ENCODE peak calls at places on chromosomes 6 and 20, in four cellular contexts. R is K562, K is GM12878, A is HepG2. Q is an unnamed sample.
A peak's percentile ranks its signal among the peaks of the same experiment; 100 is the strongest.

GRCh38 chr20:60695223-60695622 is 556.8 kb upstream of the CDH4 start:
- DNase-seq in A (no peak), R (peak; percentile 16), K (no peak), Q (no peak)

GRCh38 chr20:52622086-52622485 is 350.1 kb upstream of the TSHZ2 start:
- DNase-seq in K (no peak), R (no peak), A (no peak), Q (no peak)

GRCh38 chr20:25738198-25738597 is 41.5 kb upstream of the ZNF337 start:
- DNase-seq in R (no peak), K (no peak), A (no peak), Q (no peak)

GRCh38 chr6:125913864-125914351 is 42.7 kb upstream of the HINT3 start:
- DNase-seq in A (no peak), K (no peak), R (peak; percentile 20), Q (peak; percentile 60)

GRCh38 chr6:17305219-17306001 is 24.2 kb downstream of the RBM24 start:
- DNase-seq in R (peak; percentile 16), A (no peak), K (no peak), Q (no peak)

GRCh38 chr20:62434098-62434497 is 6.8 kb upstream of the RBBP8NL start:
- DNase-seq in A (no peak), K (no peak), R (no peak), Q (no peak)

GRCh38 chr20:8951136-8951535 is 117.8 kb upstream of the PLCB4 start:
- DNase-seq in K (no peak), A (no peak), R (no peak), Q (no peak)

GRCh38 chr6:16148498-16148897 is 19.6 kb downstream of the MYLIP start:
- DNase-seq in R (no peak), A (peak; percentile 32), K (no peak), Q (no peak)

GRCh38 chr6:38725414-38726183 is 10.5 kb downstream of the DNAH8 start:
- DNase-seq in A (no peak), R (peak; percentile 46), K (peak; percentile 16), Q (no peak)

GRCh38 chr20:57627972-57628650 is 7.9 kb upstream of the ZBP1 start:
- DNase-seq in R (no peak), K (no peak), A (no peak), Q (no peak)

GRCh38 chr20:11921326-11921725 is 3.6 kb downstream of the BTBD3 start:
- DNase-seq in R (no peak), A (no peak), K (no peak), Q (no peak)

GRCh38 chr6:68639826-68640505 is 4.9 kb downstream of the ADGRB3 start:
- DNase-seq in K (no peak), R (peak; percentile 66), A (no peak), Q (no peak)

GRCh38 chr20:61042501-61043385 is 209.3 kb upstream of the CDH4 start:
- DNase-seq in A (no peak), R (peak; percentile 1), K (no peak), Q (no peak)

GRCh38 chr6:104558746-104559145 is 301.0 kb downstream of the HACE1 start:
- DNase-seq in A (no peak), K (no peak), R (no peak), Q (no peak)

GRCh38 chr6:130788954-130789353 is 38.3 kb upstream of the SMLR1 start:
- DNase-seq in A (peak; percentile 44), R (no peak), K (no peak), Q (peak; percentile 20)

GRCh38 chr20:10225439-10226080 is 6.9 kb downstream of the SNAP25 start:
- DNase-seq in A (peak; percentile 54), K (no peak), R (peak; percentile 31), Q (peak; percentile 22)

GRCh38 chr6:22025468-22026159 is 271.2 kb downstream of the PRL start:
- DNase-seq in R (peak; percentile 97), K (peak; percentile 76), A (no peak), Q (no peak)

GRCh38 chr6:133340557-133340956 is 99.4 kb downstream of the EYA4 start:
- DNase-seq in K (no peak), A (no peak), R (no peak), Q (peak; percentile 41)

GRCh38 chr6:16224409-16224808 is 14.0 kb upstream of the GMPR start:
- DNase-seq in A (no peak), R (peak; percentile 86), K (no peak), Q (no peak)

GRCh38 chr6:152471459-152472070 is 165.6 kb downstream of the SYNE1 start:
- DNase-seq in A (no peak), R (no peak), K (no peak), Q (peak; percentile 25)

GRCh38 chr6:111759836-111760785 is 113.1 kb downstream of the FYN start:
- DNase-seq in A (no peak), K (no peak), R (no peak), Q (no peak)

GRCh38 chr6:149467265-149467664 is 17.5 kb downstream of the ZC3H12D start:
- DNase-seq in R (no peak), A (no peak), K (no peak), Q (no peak)

GRCh38 chr6:159969204-159969912 is 476 bp downstream of the IGF2R start:
- DNase-seq in A (no peak), K (no peak), R (peak; percentile 60), Q (peak; percentile 41)

DNA sequence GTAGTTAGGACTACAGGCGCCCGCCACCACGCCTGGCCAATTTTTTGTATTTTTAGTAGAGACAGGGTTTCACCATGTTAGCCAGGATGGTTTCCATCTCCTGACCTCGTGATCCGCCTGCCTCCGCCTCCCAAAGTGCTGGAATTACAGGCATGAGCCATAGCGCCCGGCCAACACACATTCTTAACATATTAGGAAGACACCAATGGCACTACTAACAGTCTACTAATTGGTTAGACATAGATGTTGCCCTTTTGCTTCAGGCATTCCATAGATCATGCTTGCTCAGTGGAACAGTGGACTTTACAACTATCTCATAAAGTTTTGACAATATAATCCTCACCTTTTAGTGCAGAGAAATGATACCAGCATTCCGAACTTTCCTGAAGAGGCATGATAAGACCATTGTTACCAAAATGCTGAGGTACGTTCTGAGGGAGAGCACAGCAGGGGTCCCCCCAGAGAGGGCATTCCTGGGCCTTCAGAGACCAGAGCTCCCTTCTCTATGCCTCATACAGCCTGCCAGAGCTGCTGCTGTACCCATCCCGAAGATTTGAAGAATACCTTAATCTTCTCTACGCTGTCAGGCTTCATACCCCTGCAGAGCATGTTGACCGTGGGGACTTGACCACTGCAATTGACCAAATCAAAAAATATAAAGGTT is 89.4 kb downstream of the ECT2L start:
- DNase-seq in K (no peak), A (no peak), R (no peak), Q (no peak)
- TF ChIP-seq FOXK2 in K (no peak), A (no peak), R (no peak), Q (no peak)

GRCh38 chr20:41061155-41061554 is 32.5 kb downstream of the TOP1 start:
- DNase-seq in A (no peak), R (no peak), K (no peak), Q (no peak)

GRCh38 chr20:41055679-41056078 is 27.1 kb downstream of the TOP1 start:
- DNase-seq in A (no peak), R (no peak), K (no peak), Q (no peak)

GRCh38 chr20:41058674-41059008 is 30.0 kb downstream of the TOP1 start:
- DNase-seq in R (no peak), A (no peak), K (no peak), Q (no peak)

GRCh38 chr20:41059236-41059635 is 30.6 kb downstream of the TOP1 start:
- DNase-seq in K (no peak), R (no peak), A (no peak), Q (no peak)

DNA sequence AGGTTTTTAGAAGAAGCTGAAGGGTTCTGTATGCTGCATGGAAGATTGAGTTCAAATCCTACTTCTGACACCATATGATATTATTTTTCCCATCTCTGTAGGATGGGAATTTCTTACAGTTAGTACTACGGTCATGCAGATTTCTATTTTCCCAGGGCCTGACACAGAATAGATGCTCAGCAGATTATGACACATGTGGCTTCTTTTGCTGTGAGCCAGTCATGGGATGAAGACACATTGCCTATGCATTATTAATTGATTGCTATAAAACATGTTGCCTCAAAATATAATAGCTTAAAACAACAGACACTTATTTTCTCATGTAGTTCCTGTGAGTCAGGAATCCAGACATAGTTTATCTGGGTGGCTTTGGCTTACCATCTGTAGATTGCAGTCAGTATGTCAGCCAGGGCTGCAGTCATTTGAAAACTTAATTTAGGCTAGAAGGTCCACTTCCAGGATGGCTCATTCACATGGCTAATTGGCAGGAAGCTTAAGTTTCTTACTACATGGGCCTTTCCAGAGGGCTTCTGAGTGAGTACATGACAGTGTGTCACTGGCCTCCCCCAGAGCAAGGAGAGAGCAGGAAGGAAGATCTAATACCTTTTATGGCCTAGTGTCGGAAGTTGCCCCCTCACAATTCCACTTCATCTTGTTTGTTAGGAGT is 29.5 kb downstream of the TOP1 start:
- DNase-seq in K (no peak), A (peak; percentile 55), R (peak; percentile 80), Q (no peak)
- TF ChIP-seq BHLHE40 in K (no peak), A (no peak), R (no peak), Q (no peak)

GRCh38 chr6:54244430-54244829 is 63.8 kb upstream of the TINAG start:
- DNase-seq in K (no peak), R (no peak), A (peak; percentile 18), Q (peak; percentile 12)
- TF ChIP-seq FOXK2 in K (no peak), R (no peak), A (no peak), Q (no peak)

GRCh38 chr6:123635567-123635966 is 1.2 kb downstream of the TRDN start:
- DNase-seq in A (no peak), K (no peak), R (no peak), Q (no peak)
- TF ChIP-seq BHLHE40 in A (no peak), K (no peak), R (no peak), Q (no peak)

DNA sequence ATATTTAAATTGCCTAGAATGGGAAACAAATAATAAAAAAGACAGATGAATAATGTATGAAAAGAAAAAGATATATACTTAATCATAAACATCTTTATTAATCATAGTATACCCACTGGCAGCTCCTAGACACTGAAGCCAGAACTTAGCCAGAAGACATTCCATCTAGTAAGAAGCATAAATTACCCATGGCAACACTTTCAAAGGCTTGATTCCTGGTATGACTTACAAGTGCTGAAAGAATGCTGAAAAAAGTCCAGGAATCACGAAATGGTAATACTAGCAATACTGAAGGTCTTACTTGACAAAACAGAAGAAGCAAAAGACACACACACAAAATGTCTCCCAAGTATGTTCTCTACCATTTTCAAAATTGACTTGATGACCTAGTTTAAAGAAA is 38.0 kb downstream of the RWDD2A start:
- DNase-seq in A (no peak), K (no peak), R (no peak), Q (no peak)
- TF ChIP-seq FOXK2 in A (no peak), K (no peak), R (no peak), Q (no peak)

Q was measured in HEK293T.